ENCODE peak calls at places on chromosomes 3 and 15, in nine cellular contexts. B, X, D, V, Z, L, N, E and T are unnamed samples.
A peak's percentile ranks its signal among the peaks of the same experiment; 100 is the strongest.

GRCh38 chr15:38750816-38751215 is 186.2 kb upstream of the RASGRP1 start:
- DNase-seq in E (peak; percentile 80), B (no peak), V (no peak), Z (no peak), L (no peak), D (no peak), N (no peak), X (no peak), T (no peak)

GRCh38 chr3:111747490-111747889 is 111.6 kb upstream of the PHLDB2 start:
- DNase-seq in E (no peak), Z (no peak), N (no peak), L (peak; percentile 60), V (no peak), X (no peak), B (no peak), D (no peak), T (no peak)

GRCh38 chr15:27934782-27935181 is 164.3 kb downstream of the OCA2 start:
- DNase-seq in E (no peak), B (no peak), V (no peak), N (no peak), X (no peak), Z (no peak), D (no peak), L (no peak), T (no peak)

GRCh38 chr3:149199474-149199873 is 22.2 kb downstream of the CP start:
- DNase-seq in V (no peak), N (no peak), X (no peak), Z (no peak), L (peak; percentile 48), D (no peak), B (no peak), E (no peak), T (no peak)

GRCh38 chr3:119700269-119700919 is 2.4 kb upstream of the CFAP91 start:
- DNase-seq in D (peak; percentile 42), E (no peak), B (no peak), N (peak; percentile 42), X (no peak), Z (no peak), V (no peak), L (peak; percentile 55), T (peak; percentile 30)

GRCh38 chr3:100602506-100603444 is 6.6 kb upstream of the ADGRG7 start:
- DNase-seq in E (no peak), B (no peak), D (no peak), V (no peak), L (peak; percentile 18), N (peak; percentile 58), Z (peak; percentile 9), X (no peak), T (peak; percentile 54)

GRCh38 chr3:178703268-178703975 is 167.2 kb downstream of the KCNMB2 start:
- DNase-seq in B (no peak), L (peak; percentile 62), D (no peak), E (no peak), N (no peak), X (no peak), Z (peak; percentile 43), V (no peak), T (no peak)

GRCh38 chr15:58042006-58042405 is 23.5 kb downstream of the ALDH1A2 start:
- DNase-seq in X (no peak), V (no peak), D (no peak), N (no peak), Z (no peak), L (no peak), E (no peak), B (no peak), T (no peak)

GRCh38 chr3:14513566-14514322 is 26.4 kb downstream of the GRIP2 start:
- DNase-seq in Z (no peak), L (no peak), N (no peak), D (no peak), X (no peak), V (no peak), E (no peak), B (peak; percentile 76), T (no peak)

GRCh38 chr15:49225572-49226281 is 55.7 kb downstream of the GALK2 start:
- DNase-seq in Z (no peak), E (no peak), N (no peak), X (no peak), B (no peak), D (no peak), L (peak; percentile 59), V (no peak), T (no peak)

GRCh38 chr15:68620721-68621528 is 42.1 kb downstream of the CORO2B start:
- DNase-seq in Z (peak; percentile 67), E (peak; percentile 43), X (no peak), D (no peak), V (no peak), B (peak; percentile 98), N (no peak), L (peak; percentile 91), T (no peak)